ENCODE peak calls at places on chromosomes 4 and X, in five cellular contexts. One of them, this sample, is unnamed.

GRCh38 chr4:168757500-168757899 is 252.6 kb downstream of the CBR4 start:
- DNase-seq in effector memory CD4-positive, alpha-beta T cell: no peak
- DNase-seq in HL-60: no peak
- DNase-seq in pancreas: no peak
- DNase-seq in activated naive CD4-positive, alpha-beta T cell: no peak
- DNase-seq in this sample: no peak

GRCh38 chr4:128385683-128386304 is 98.2 kb upstream of the PGRMC2 start:
- DNase-seq in effector memory CD4-positive, alpha-beta T cell: no peak
- DNase-seq in HL-60: no peak
- DNase-seq in pancreas: no peak
- DNase-seq in activated naive CD4-positive, alpha-beta T cell: no peak
- DNase-seq in this sample: peak

GRCh38 chrX:17470136-17470535 is 95.1 kb downstream of the NHS start:
- DNase-seq in effector memory CD4-positive, alpha-beta T cell: no peak
- DNase-seq in HL-60: no peak
- DNase-seq in pancreas: no peak
- DNase-seq in activated naive CD4-positive, alpha-beta T cell: no peak
- DNase-seq in this sample: peak

GRCh38 chr4:118226611-118227010 is 126.2 kb downstream of the PRSS12 start:
- DNase-seq in effector memory CD4-positive, alpha-beta T cell: no peak
- DNase-seq in HL-60: no peak
- DNase-seq in pancreas: no peak
- DNase-seq in activated naive CD4-positive, alpha-beta T cell: no peak
- DNase-seq in this sample: no peak

GRCh38 chr4:26821677-26822503 is 38.8 kb upstream of the STIM2 start:
- DNase-seq in effector memory CD4-positive, alpha-beta T cell: no peak
- DNase-seq in HL-60: no peak
- DNase-seq in pancreas: no peak
- DNase-seq in activated naive CD4-positive, alpha-beta T cell: no peak
- DNase-seq in this sample: peak

GRCh38 chr4:149897784-149898183 is 82.1 kb upstream of the IQCM start:
- DNase-seq in effector memory CD4-positive, alpha-beta T cell: no peak
- DNase-seq in HL-60: no peak
- DNase-seq in pancreas: no peak
- DNase-seq in activated naive CD4-positive, alpha-beta T cell: no peak
- DNase-seq in this sample: peak

GRCh38 chr4:153233761-153234371 is 29.6 kb downstream of the TRIM2 start:
- DNase-seq in effector memory CD4-positive, alpha-beta T cell: no peak
- DNase-seq in HL-60: no peak
- DNase-seq in pancreas: no peak
- DNase-seq in activated naive CD4-positive, alpha-beta T cell: no peak
- DNase-seq in this sample: peak

GRCh38 chr4:141853091-141853734 is 216.8 kb downstream of the IL15 start:
- DNase-seq in effector memory CD4-positive, alpha-beta T cell: no peak
- DNase-seq in HL-60: no peak
- DNase-seq in pancreas: no peak
- DNase-seq in activated naive CD4-positive, alpha-beta T cell: no peak
- DNase-seq in this sample: no peak

GRCh38 chrX:13254076-13254785 is 65.6 kb downstream of the ATXN3L start:
- DNase-seq in effector memory CD4-positive, alpha-beta T cell: no peak
- DNase-seq in HL-60: peak
- DNase-seq in pancreas: no peak
- DNase-seq in activated naive CD4-positive, alpha-beta T cell: no peak
- DNase-seq in this sample: peak

GRCh38 chr4:47838445-47838844 is 578 bp upstream of the CORIN start:
- DNase-seq in effector memory CD4-positive, alpha-beta T cell: no peak
- DNase-seq in HL-60: no peak
- DNase-seq in pancreas: no peak
- DNase-seq in activated naive CD4-positive, alpha-beta T cell: no peak
- DNase-seq in this sample: no peak

GRCh38 chr4:123503698-123504389 is 107.2 kb downstream of the SPRY1 start:
- DNase-seq in effector memory CD4-positive, alpha-beta T cell: no peak
- DNase-seq in HL-60: no peak
- DNase-seq in pancreas: no peak
- DNase-seq in activated naive CD4-positive, alpha-beta T cell: no peak
- DNase-seq in this sample: no peak

GRCh38 chr4:85423414-85423813 is 51.5 kb upstream of the ARHGAP24 start:
- DNase-seq in effector memory CD4-positive, alpha-beta T cell: no peak
- DNase-seq in HL-60: no peak
- DNase-seq in pancreas: no peak
- DNase-seq in activated naive CD4-positive, alpha-beta T cell: no peak
- DNase-seq in this sample: no peak

GRCh38 chr4:794911-795725 is 30.8 kb downstream of the CPLX1 start:
- DNase-seq in effector memory CD4-positive, alpha-beta T cell: no peak
- DNase-seq in HL-60: no peak
- DNase-seq in pancreas: peak
- DNase-seq in activated naive CD4-positive, alpha-beta T cell: no peak
- DNase-seq in this sample: no peak

GRCh38 chr4:145299380-145300076 is 119.1 kb upstream of the OTUD4 start:
- DNase-seq in effector memory CD4-positive, alpha-beta T cell: no peak
- DNase-seq in HL-60: no peak
- DNase-seq in pancreas: no peak
- DNase-seq in activated naive CD4-positive, alpha-beta T cell: no peak
- DNase-seq in this sample: peak

GRCh38 chrX:1661048-1661921 is 46.4 kb downstream of the ASMT start:
- DNase-seq in effector memory CD4-positive, alpha-beta T cell: peak
- DNase-seq in HL-60: peak
- DNase-seq in pancreas: no peak
- DNase-seq in activated naive CD4-positive, alpha-beta T cell: no peak
- DNase-seq in this sample: no peak

GRCh38 chr4:17561195-17561909 is 15.6 kb upstream of the LAP3 start:
- DNase-seq in effector memory CD4-positive, alpha-beta T cell: no peak
- DNase-seq in HL-60: no peak
- DNase-seq in pancreas: no peak
- DNase-seq in activated naive CD4-positive, alpha-beta T cell: no peak
- DNase-seq in this sample: peak

GRCh38 chr4:76447326-76447954 is 12.4 kb downstream of the SHROOM3 start:
- DNase-seq in effector memory CD4-positive, alpha-beta T cell: no peak
- DNase-seq in HL-60: no peak
- DNase-seq in pancreas: no peak
- DNase-seq in activated naive CD4-positive, alpha-beta T cell: no peak
- DNase-seq in this sample: peak

GRCh38 chrX:63930140-63930539 is 145.1 kb upstream of the ARHGEF9 start:
- DNase-seq in effector memory CD4-positive, alpha-beta T cell: no peak
- DNase-seq in HL-60: no peak
- DNase-seq in pancreas: no peak
- DNase-seq in activated naive CD4-positive, alpha-beta T cell: no peak
- DNase-seq in this sample: peak

GRCh38 chr4:168558587-168558986 is 61.7 kb downstream of the PALLD start:
- DNase-seq in effector memory CD4-positive, alpha-beta T cell: no peak
- DNase-seq in HL-60: no peak
- DNase-seq in pancreas: no peak
- DNase-seq in activated naive CD4-positive, alpha-beta T cell: no peak
- DNase-seq in this sample: peak

GRCh38 chrX:154714925-154715324 is 36.0 kb downstream of the GAB3 start:
- DNase-seq in effector memory CD4-positive, alpha-beta T cell: no peak
- DNase-seq in HL-60: no peak
- DNase-seq in pancreas: no peak
- DNase-seq in activated naive CD4-positive, alpha-beta T cell: no peak
- DNase-seq in this sample: peak

GRCh38 chr4:70892086-70892769 is 9.9 kb upstream of the MOB1B start:
- DNase-seq in effector memory CD4-positive, alpha-beta T cell: no peak
- DNase-seq in HL-60: peak
- DNase-seq in pancreas: no peak
- DNase-seq in activated naive CD4-positive, alpha-beta T cell: no peak
- DNase-seq in this sample: no peak

GRCh38 chrX:38768079-38768478 is 33.2 kb upstream of the MID1IP1 start:
- DNase-seq in effector memory CD4-positive, alpha-beta T cell: no peak
- DNase-seq in HL-60: no peak
- DNase-seq in pancreas: no peak
- DNase-seq in activated naive CD4-positive, alpha-beta T cell: no peak
- DNase-seq in this sample: peak

GRCh38 chr4:114265342-114265741 is 285.9 kb upstream of the ARSJ start:
- DNase-seq in effector memory CD4-positive, alpha-beta T cell: no peak
- DNase-seq in HL-60: no peak
- DNase-seq in pancreas: no peak
- DNase-seq in activated naive CD4-positive, alpha-beta T cell: no peak
- DNase-seq in this sample: no peak

GRCh38 chrX:65723706-65724105 is 56.3 kb downstream of the MSN start:
- DNase-seq in effector memory CD4-positive, alpha-beta T cell: no peak
- DNase-seq in HL-60: no peak
- DNase-seq in pancreas: no peak
- DNase-seq in activated naive CD4-positive, alpha-beta T cell: no peak
- DNase-seq in this sample: peak

GRCh38 chrX:24097741-24098140 is 43.0 kb downstream of the EIF2S3 start:
- DNase-seq in effector memory CD4-positive, alpha-beta T cell: no peak
- DNase-seq in HL-60: no peak
- DNase-seq in pancreas: no peak
- DNase-seq in activated naive CD4-positive, alpha-beta T cell: no peak
- DNase-seq in this sample: no peak

GRCh38 chrX:71532078-71532752 is 689 bp upstream of the OGT start:
- DNase-seq in effector memory CD4-positive, alpha-beta T cell: peak
- DNase-seq in HL-60: no peak
- DNase-seq in pancreas: no peak
- DNase-seq in activated naive CD4-positive, alpha-beta T cell: peak
- DNase-seq in this sample: peak

GRCh38 chr4:82491251-82491960 is 61.0 kb downstream of the ENOPH1 start:
- DNase-seq in effector memory CD4-positive, alpha-beta T cell: no peak
- DNase-seq in HL-60: no peak
- DNase-seq in pancreas: no peak
- DNase-seq in activated naive CD4-positive, alpha-beta T cell: no peak
- DNase-seq in this sample: no peak

GRCh38 chr4:55028196-55028595 is 97.2 kb downstream of the KDR start:
- DNase-seq in effector memory CD4-positive, alpha-beta T cell: no peak
- DNase-seq in HL-60: no peak
- DNase-seq in pancreas: no peak
- DNase-seq in activated naive CD4-positive, alpha-beta T cell: no peak
- DNase-seq in this sample: no peak

GRCh38 chr4:102869569-102870227 is 906 bp downstream of the CISD2 start:
- DNase-seq in effector memory CD4-positive, alpha-beta T cell: no peak
- DNase-seq in HL-60: no peak
- DNase-seq in pancreas: no peak
- DNase-seq in activated naive CD4-positive, alpha-beta T cell: no peak
- DNase-seq in this sample: no peak

This sample was measured in cardiac fibroblast.